ENCODE peak calls at places on chromosomes 2 and 18, in four cellular contexts. X is lower lobe of right lung, I is MCF 10A, C is Calu3. M is an unnamed sample.

GRCh38 chr18:69638056-69638455 is 237.4 kb downstream of the DOK6 start:
- DNase-seq in I (no peak), C (no peak), X (no peak), M (no peak)

GRCh38 chr2:136246086-136246669 is 128.2 kb upstream of the CXCR4 start:
- DNase-seq in X (peak), I (peak), C (peak), M (peak)

GRCh38 chr2:224412064-224412921 is 10.4 kb upstream of the FAM124B start:
- DNase-seq in X (no peak), I (no peak), C (no peak), M (no peak)

GRCh38 chr2:84880645-84881521 is at the start of gene TRABD2A:
- DNase-seq in I (peak), C (no peak), X (peak), M (peak)

GRCh38 chr18:12769136-12769535 is 66.3 kb downstream of the PSMG2 start:
- DNase-seq in X (no peak), C (no peak), I (no peak), M (no peak)

GRCh38 chr18:8264861-8265411 is 344.3 kb upstream of the RAB12 start:
- DNase-seq in X (no peak), I (no peak), C (no peak), M (no peak)

GRCh38 chr2:21009662-21010225 is 34.1 kb downstream of the APOB start:
- DNase-seq in I (no peak), C (no peak), X (no peak), M (no peak)

GRCh38 chr2:63553049-63553448 is 35.2 kb downstream of the WDPCP start:
- DNase-seq in C (no peak), X (no peak), I (peak), M (no peak)

GRCh38 chr18:33821503-33821902 is 243.5 kb downstream of the ASXL3 start:
- DNase-seq in C (no peak), X (no peak), I (peak), M (no peak)

GRCh38 chr2:72108121-72108520 is 39.5 kb downstream of the CYP26B1 start:
- DNase-seq in X (no peak), I (peak), C (no peak), M (no peak)

GRCh38 chr18:30333310-30333709 is 709.2 kb downstream of the DSC3 start:
- DNase-seq in C (no peak), X (no peak), I (no peak), M (no peak)

GRCh38 chr18:30334781-30335180 is 707.8 kb downstream of the DSC3 start:
- DNase-seq in X (no peak), I (no peak), C (no peak), M (no peak)

GRCh38 chr18:30328839-30329238 is 713.7 kb downstream of the DSC3 start:
- DNase-seq in I (no peak), X (no peak), C (no peak), M (no peak)
- TF ChIP-seq CTCF in I (no peak), X (no peak), C (no peak), M (no peak)

DNA sequence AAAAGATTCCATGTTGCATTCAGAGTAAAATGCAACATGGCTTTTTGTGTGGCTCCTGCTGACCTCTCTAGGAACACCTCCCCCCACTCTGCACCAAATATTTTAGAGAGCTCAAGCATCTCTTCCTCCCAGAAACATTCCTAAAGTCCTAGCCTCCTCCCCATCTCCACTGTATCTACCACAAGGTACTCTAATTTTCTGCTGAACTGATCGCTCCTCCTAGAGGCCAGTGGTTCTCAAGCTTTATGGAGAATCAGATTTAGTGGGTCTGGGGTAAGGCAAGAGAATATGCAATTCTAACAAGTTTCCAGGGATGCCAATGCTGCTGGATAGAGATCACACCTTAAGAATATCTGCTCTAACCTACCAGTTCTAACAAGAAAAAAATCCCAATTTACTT is 89.5 kb upstream of the HNRNPA3 start:
- DNase-seq in X (no peak), C (no peak), I (no peak), M (no peak)
- TF ChIP-seq CTCF in X (no peak), C (no peak), I (no peak), M (no peak)

GRCh38 chr2:159595410-159596046 is 20.8 kb downstream of the BAZ2B start:
- DNase-seq in X (no peak), C (no peak), I (no peak), M (no peak)
- TF ChIP-seq CTCF in X (no peak), C (no peak), I (no peak), M (no peak)

GRCh38 chr2:15607709-15608391 is 16.2 kb downstream of the DDX1 start:
- DNase-seq in I (no peak), X (no peak), C (no peak), M (no peak)
- TF ChIP-seq CTCF in I (no peak), X (no peak), C (no peak), M (no peak)

GRCh38 chr2:149183187-149183586 is 144.7 kb downstream of the LYPD6B start:
- DNase-seq in C (no peak), I (no peak), X (no peak), M (no peak)
- TF ChIP-seq CTCF in C (no peak), I (no peak), X (no peak), M (no peak)

DNA sequence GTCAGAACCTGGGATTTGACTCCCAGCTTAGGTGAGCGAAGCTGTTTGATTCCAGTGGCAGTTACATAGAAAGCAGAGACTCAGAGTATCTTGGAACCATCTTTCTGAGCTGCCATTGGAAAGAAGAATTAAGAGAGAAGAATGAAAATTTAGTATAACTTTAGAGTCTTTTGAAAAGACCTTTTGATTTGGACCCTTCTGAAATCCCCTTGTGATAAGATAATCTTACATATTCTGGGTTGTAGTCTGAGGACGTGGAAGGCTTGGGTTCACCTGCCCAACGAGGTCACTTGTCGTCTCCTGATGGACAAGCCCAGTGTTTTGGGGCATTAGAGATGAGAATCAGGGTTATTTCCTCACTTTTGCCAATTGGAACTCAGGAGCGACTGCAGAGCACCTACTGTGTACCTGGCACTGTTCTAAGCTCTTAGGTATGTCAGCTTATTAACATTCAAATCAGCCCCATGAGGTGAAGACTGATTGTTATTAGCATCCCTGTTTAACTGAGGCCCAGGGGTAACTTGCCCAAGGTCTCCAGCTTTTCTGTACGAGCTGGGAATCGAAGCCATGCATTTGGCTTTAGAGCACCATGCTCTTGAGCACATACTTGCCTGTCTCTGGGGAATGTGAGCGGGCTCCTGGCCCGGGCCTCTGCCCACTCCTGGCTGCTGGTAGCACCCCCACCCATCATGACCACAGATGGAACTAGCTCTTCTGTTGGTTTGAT is 2.9 kb downstream of the HK2 start:
- DNase-seq in X (no peak), C (no peak), I (no peak), M (no peak)
- TF ChIP-seq CTCF in X (no peak), C (no peak), I (no peak), M (no peak)

M was measured in GM13976.